ENCODE peak calls at places on chromosomes 5 and 9, in nine cellular contexts. One of them, this sample, is unnamed.

GRCh38 chr5:126970517-126971017 is 59.8 kb downstream of the MARCHF3 start:
- DNase-seq in AG04450: no peak
- DNase-seq in WERI-Rb-1: no peak
- DNase-seq in H1: no peak
- DNase-seq in colonic mucosa: no peak
- DNase-seq in heart right ventricle: peak; percentile 56
- DNase-seq in lung: no peak
- DNase-seq in hepatocyte: no peak
- DNase-seq in fibroblast of lung: peak; percentile 86
- DNase-seq in this sample: no peak

GRCh38 chr5:150505816-150506215 is 2.1 kb upstream of the NDST1 start:
- DNase-seq in AG04450: no peak
- DNase-seq in WERI-Rb-1: no peak
- DNase-seq in H1: no peak
- DNase-seq in colonic mucosa: no peak
- DNase-seq in heart right ventricle: no peak
- DNase-seq in lung: no peak
- DNase-seq in hepatocyte: no peak
- DNase-seq in fibroblast of lung: no peak
- DNase-seq in this sample: no peak

GRCh38 chr9:35401011-35401410 is 88.9 kb upstream of the RUSC2 start:
- DNase-seq in AG04450: no peak
- DNase-seq in WERI-Rb-1: no peak
- DNase-seq in H1: no peak
- DNase-seq in colonic mucosa: no peak
- DNase-seq in heart right ventricle: no peak
- DNase-seq in lung: peak; percentile 21
- DNase-seq in hepatocyte: no peak
- DNase-seq in fibroblast of lung: no peak
- DNase-seq in this sample: no peak

GRCh38 chr9:4177970-4178758 is 121.7 kb downstream of the GLIS3 start:
- DNase-seq in AG04450: no peak
- DNase-seq in WERI-Rb-1: no peak
- DNase-seq in H1: no peak
- DNase-seq in colonic mucosa: no peak
- DNase-seq in heart right ventricle: no peak
- DNase-seq in lung: no peak
- DNase-seq in hepatocyte: no peak
- DNase-seq in fibroblast of lung: no peak
- DNase-seq in this sample: no peak

GRCh38 chr5:67215592-67216471 is 19.2 kb upstream of the CD180 start:
- DNase-seq in AG04450: no peak
- DNase-seq in WERI-Rb-1: no peak
- DNase-seq in H1: no peak
- DNase-seq in colonic mucosa: peak; percentile 84
- DNase-seq in heart right ventricle: peak; percentile 89
- DNase-seq in lung: peak; percentile 82
- DNase-seq in hepatocyte: peak; percentile 52
- DNase-seq in fibroblast of lung: peak; percentile 23
- DNase-seq in this sample: no peak

GRCh38 chr5:93058309-93058708 is 522.7 kb downstream of the NR2F1-AS1 start:
- DNase-seq in AG04450: peak; percentile 78
- DNase-seq in WERI-Rb-1: no peak
- DNase-seq in H1: no peak
- DNase-seq in colonic mucosa: no peak
- DNase-seq in heart right ventricle: no peak
- DNase-seq in lung: no peak
- DNase-seq in hepatocyte: no peak
- DNase-seq in fibroblast of lung: peak; percentile 74
- DNase-seq in this sample: no peak

GRCh38 chr5:174315471-174315870 is 270.0 kb downstream of the NSG2 start:
- DNase-seq in AG04450: no peak
- DNase-seq in WERI-Rb-1: no peak
- DNase-seq in H1: no peak
- DNase-seq in colonic mucosa: no peak
- DNase-seq in heart right ventricle: no peak
- DNase-seq in lung: no peak
- DNase-seq in hepatocyte: no peak
- DNase-seq in fibroblast of lung: no peak
- DNase-seq in this sample: no peak

GRCh38 chr9:2024888-2025781 is 10.0 kb downstream of the SMARCA2 start:
- DNase-seq in AG04450: no peak
- DNase-seq in WERI-Rb-1: no peak
- DNase-seq in H1: no peak
- DNase-seq in colonic mucosa: no peak
- DNase-seq in heart right ventricle: no peak
- DNase-seq in lung: no peak
- DNase-seq in hepatocyte: no peak
- DNase-seq in fibroblast of lung: peak; percentile 14
- DNase-seq in this sample: no peak

GRCh38 chr5:172795401-172795977 is 24.5 kb upstream of the DUSP1 start:
- DNase-seq in AG04450: peak; percentile 97
- DNase-seq in WERI-Rb-1: no peak
- DNase-seq in H1: no peak
- DNase-seq in colonic mucosa: peak; percentile 70
- DNase-seq in heart right ventricle: peak; percentile 96
- DNase-seq in lung: peak; percentile 81
- DNase-seq in hepatocyte: peak; percentile 84
- DNase-seq in fibroblast of lung: peak; percentile 96
- DNase-seq in this sample: peak; percentile 100

GRCh38 chr5:106880656-106881055 is 790.1 kb downstream of the EFNA5 start:
- DNase-seq in AG04450: no peak
- DNase-seq in WERI-Rb-1: no peak
- DNase-seq in H1: no peak
- DNase-seq in colonic mucosa: no peak
- DNase-seq in heart right ventricle: no peak
- DNase-seq in lung: no peak
- DNase-seq in hepatocyte: peak; percentile 60
- DNase-seq in fibroblast of lung: no peak
- DNase-seq in this sample: no peak

GRCh38 chr5:171570244-171570819 is 150.9 kb downstream of the FGF18 start:
- DNase-seq in AG04450: no peak
- DNase-seq in WERI-Rb-1: no peak
- DNase-seq in H1: no peak
- DNase-seq in colonic mucosa: no peak
- DNase-seq in heart right ventricle: no peak
- DNase-seq in lung: no peak
- DNase-seq in hepatocyte: no peak
- DNase-seq in fibroblast of lung: no peak
- DNase-seq in this sample: no peak

GRCh38 chr9:36862206-36863145 is 171.6 kb downstream of the PAX5 start:
- DNase-seq in AG04450: no peak
- DNase-seq in WERI-Rb-1: peak; percentile 44
- DNase-seq in H1: no peak
- DNase-seq in colonic mucosa: peak; percentile 60
- DNase-seq in heart right ventricle: no peak
- DNase-seq in lung: no peak
- DNase-seq in hepatocyte: peak; percentile 72
- DNase-seq in fibroblast of lung: peak; percentile 39
- DNase-seq in this sample: no peak

GRCh38 chr5:128487041-128487440 is 51.0 kb downstream of the FBN2 start:
- DNase-seq in AG04450: no peak
- DNase-seq in WERI-Rb-1: no peak
- DNase-seq in H1: no peak
- DNase-seq in colonic mucosa: no peak
- DNase-seq in heart right ventricle: no peak
- DNase-seq in lung: no peak
- DNase-seq in hepatocyte: no peak
- DNase-seq in fibroblast of lung: peak; percentile 36
- DNase-seq in this sample: no peak

GRCh38 chr5:168991991-168992390 is 308.9 kb downstream of the SLIT3 start:
- DNase-seq in AG04450: no peak
- DNase-seq in WERI-Rb-1: no peak
- DNase-seq in H1: no peak
- DNase-seq in colonic mucosa: no peak
- DNase-seq in heart right ventricle: no peak
- DNase-seq in lung: no peak
- DNase-seq in hepatocyte: no peak
- DNase-seq in fibroblast of lung: peak; percentile 53
- DNase-seq in this sample: no peak

GRCh38 chr5:72392326-72392733 is 72.2 kb downstream of the PTCD2 start:
- DNase-seq in AG04450: no peak
- DNase-seq in WERI-Rb-1: peak; percentile 54
- DNase-seq in H1: no peak
- DNase-seq in colonic mucosa: no peak
- DNase-seq in heart right ventricle: peak; percentile 31
- DNase-seq in lung: no peak
- DNase-seq in hepatocyte: no peak
- DNase-seq in fibroblast of lung: peak; percentile 49
- DNase-seq in this sample: no peak

GRCh38 chr5:72397836-72398235 is 77.7 kb downstream of the PTCD2 start:
- DNase-seq in AG04450: no peak
- DNase-seq in WERI-Rb-1: no peak
- DNase-seq in H1: no peak
- DNase-seq in colonic mucosa: no peak
- DNase-seq in heart right ventricle: no peak
- DNase-seq in lung: no peak
- DNase-seq in hepatocyte: no peak
- DNase-seq in fibroblast of lung: no peak
- DNase-seq in this sample: no peak

GRCh38 chr5:72390836-72391235 is 70.7 kb downstream of the PTCD2 start:
- DNase-seq in AG04450: no peak
- DNase-seq in WERI-Rb-1: peak; percentile 30
- DNase-seq in H1: no peak
- DNase-seq in colonic mucosa: no peak
- DNase-seq in heart right ventricle: no peak
- DNase-seq in lung: no peak
- DNase-seq in hepatocyte: no peak
- DNase-seq in fibroblast of lung: no peak
- DNase-seq in this sample: peak; percentile 2

GRCh38 chr5:72394688-72395087 is 74.5 kb downstream of the PTCD2 start:
- DNase-seq in AG04450: no peak
- DNase-seq in WERI-Rb-1: peak; percentile 26
- DNase-seq in H1: no peak
- DNase-seq in colonic mucosa: no peak
- DNase-seq in heart right ventricle: no peak
- DNase-seq in lung: no peak
- DNase-seq in hepatocyte: peak; percentile 26
- DNase-seq in fibroblast of lung: peak; percentile 10
- DNase-seq in this sample: no peak
- TF ChIP-seq CTCF in AG04450: peak; percentile 39
- TF ChIP-seq CTCF in WERI-Rb-1: peak; percentile 58
- TF ChIP-seq CTCF in H1: peak; percentile 11
- TF ChIP-seq CTCF in colonic mucosa: no peak
- TF ChIP-seq CTCF in heart right ventricle: peak; percentile 37
- TF ChIP-seq CTCF in lung: peak; percentile 4
- TF ChIP-seq CTCF in hepatocyte: peak; percentile 41
- TF ChIP-seq CTCF in fibroblast of lung: peak; percentile 32
- TF ChIP-seq CTCF in this sample: no peak

DNA sequence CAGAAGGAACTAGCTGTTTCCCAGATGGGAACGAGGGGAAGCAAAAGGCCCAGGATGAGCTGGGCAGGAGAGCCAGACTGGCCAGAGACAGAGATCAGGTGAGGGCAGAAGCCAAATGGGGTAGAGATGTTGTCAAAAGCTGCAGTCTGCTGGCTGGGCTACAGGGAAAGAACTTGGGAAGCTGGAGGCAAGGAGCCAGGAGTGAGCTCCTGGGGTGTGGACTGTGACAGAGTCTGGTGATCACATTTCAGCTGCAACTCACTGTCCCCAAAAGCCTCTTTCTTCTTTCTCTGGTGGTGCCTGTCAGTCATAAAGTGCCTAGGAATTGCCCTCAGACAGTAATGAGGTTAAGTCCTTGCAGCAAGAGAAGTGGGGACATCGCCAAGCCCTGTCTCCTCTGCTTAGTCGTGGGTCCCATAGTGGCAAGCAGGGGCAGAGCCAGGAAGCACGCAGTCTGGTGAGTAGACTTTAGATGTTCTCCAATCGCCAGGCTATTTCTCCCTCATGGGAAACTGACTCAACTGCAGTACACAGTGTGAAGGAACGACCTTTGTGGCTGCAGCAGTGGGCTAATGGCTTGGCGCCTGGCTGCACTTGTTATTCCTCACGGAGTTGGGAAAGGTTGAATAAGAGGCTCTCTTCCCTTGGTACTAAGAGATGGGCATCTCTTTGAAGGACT is 2.5 kb upstream of the FSD1L start:
- DNase-seq in AG04450: no peak
- DNase-seq in WERI-Rb-1: no peak
- DNase-seq in H1: no peak
- DNase-seq in colonic mucosa: no peak
- DNase-seq in heart right ventricle: peak; percentile 24
- DNase-seq in lung: no peak
- DNase-seq in hepatocyte: no peak
- DNase-seq in fibroblast of lung: peak; percentile 51
- DNase-seq in this sample: no peak
- H3K27ac ChIP-seq in AG04450: no peak overlapping the region
- H3K27ac ChIP-seq in WERI-Rb-1: no peak overlapping the region
- H3K27ac ChIP-seq in H1: no peak overlapping the region
- H3K27ac ChIP-seq in colonic mucosa: no peak overlapping the region
- H3K27ac ChIP-seq in heart right ventricle: peak overlapping the region; percentile 30
- H3K27ac ChIP-seq in lung: no peak overlapping the region
- H3K27ac ChIP-seq in hepatocyte: no peak overlapping the region
- H3K27ac ChIP-seq in fibroblast of lung: no peak overlapping the region
- H3K27ac ChIP-seq in this sample: no peak overlapping the region

DNA sequence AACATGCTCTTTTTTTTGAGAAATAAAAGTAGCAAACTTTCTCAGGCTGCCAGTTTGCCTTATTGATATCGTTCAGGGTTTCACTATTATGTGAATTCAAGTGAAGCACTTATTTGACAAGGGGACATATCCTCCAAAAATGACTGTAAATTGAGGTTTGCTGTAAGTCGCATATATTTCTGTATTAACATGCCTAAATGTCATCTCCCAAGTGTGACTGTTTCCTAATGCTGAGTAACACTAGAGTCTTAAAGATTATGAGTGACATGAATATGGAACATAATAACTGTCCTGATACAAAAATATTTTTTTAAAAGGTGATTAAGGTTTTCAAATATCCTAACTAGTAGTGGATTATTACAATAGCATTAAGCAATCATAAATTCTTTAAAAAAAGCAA is 3.7 kb downstream of the NFIB start:
- DNase-seq in AG04450: no peak
- DNase-seq in WERI-Rb-1: no peak
- DNase-seq in H1: no peak
- DNase-seq in colonic mucosa: no peak
- DNase-seq in heart right ventricle: no peak
- DNase-seq in lung: no peak
- DNase-seq in hepatocyte: no peak
- DNase-seq in fibroblast of lung: no peak
- DNase-seq in this sample: no peak
- H3K4me3 ChIP-seq in AG04450: no peak overlapping the region
- H3K4me3 ChIP-seq in WERI-Rb-1: no peak overlapping the region
- H3K4me3 ChIP-seq in H1: no peak overlapping the region
- H3K4me3 ChIP-seq in colonic mucosa: no peak overlapping the region
- H3K4me3 ChIP-seq in heart right ventricle: peak overlapping the region; percentile 79
- H3K4me3 ChIP-seq in lung: no peak overlapping the region
- H3K4me3 ChIP-seq in hepatocyte: peak overlapping the region; percentile 84
- H3K4me3 ChIP-seq in fibroblast of lung: peak overlapping the region; percentile 26
- H3K4me3 ChIP-seq in this sample: peak overlapping the region; percentile 95

DNA sequence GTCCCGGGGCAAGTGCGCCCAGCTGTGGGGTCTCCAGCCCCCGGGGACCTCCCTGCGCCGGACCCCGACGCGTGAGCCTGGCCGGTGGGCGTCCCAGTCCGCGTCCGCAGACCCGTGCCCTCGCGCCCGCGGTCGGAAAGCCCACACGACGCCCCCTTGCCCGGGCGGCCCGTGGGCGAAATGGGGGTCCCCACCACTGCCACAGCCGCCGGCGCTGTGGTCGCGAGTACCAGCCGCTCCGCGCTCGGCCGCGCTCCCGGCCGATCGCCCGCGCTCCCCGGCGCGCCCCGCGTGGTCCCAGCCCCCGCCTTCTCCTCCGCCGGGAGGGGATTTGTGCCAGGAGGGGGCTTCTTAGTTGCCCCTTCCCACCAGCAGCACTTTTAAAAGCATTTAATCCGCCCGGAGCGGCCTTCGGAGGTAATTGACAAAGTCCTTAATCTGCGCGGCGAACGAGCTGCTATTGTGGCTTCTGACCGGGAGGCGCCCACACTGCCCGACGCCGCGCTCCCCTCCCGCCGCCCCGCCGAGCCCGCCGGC is 426 bp upstream of the FIBCD1 start:
- DNase-seq in AG04450: no peak
- DNase-seq in WERI-Rb-1: peak; percentile 55
- DNase-seq in H1: no peak
- DNase-seq in colonic mucosa: peak; percentile 39
- DNase-seq in heart right ventricle: no peak
- DNase-seq in lung: no peak
- DNase-seq in hepatocyte: no peak
- DNase-seq in fibroblast of lung: no peak
- DNase-seq in this sample: no peak
- TF ChIP-seq CTCF in AG04450: no peak
- TF ChIP-seq CTCF in WERI-Rb-1: no peak
- TF ChIP-seq CTCF in H1: no peak
- TF ChIP-seq CTCF in colonic mucosa: no peak
- TF ChIP-seq CTCF in heart right ventricle: no peak
- TF ChIP-seq CTCF in lung: no peak
- TF ChIP-seq CTCF in hepatocyte: no peak
- TF ChIP-seq CTCF in fibroblast of lung: no peak
- TF ChIP-seq CTCF in this sample: no peak